ENCODE peak calls at places on chromosomes 7 and 10, in seven cellular contexts. One of them, this sample, is unnamed.

GRCh38 chr7:105402221-105403095 is 13.7 kb upstream of the SRPK2 start:
- DNase-seq in transverse colon: no peak
- DNase-seq in esophagus squamous epithelium: no peak
- DNase-seq in choroid plexus epithelial cell: peak; percentile 41
- DNase-seq in H1: no peak
- DNase-seq in GM20000: no peak
- DNase-seq in CD8-positive, alpha-beta T cell: no peak
- DNase-seq in this sample: no peak

GRCh38 chr7:139634087-139634486 is 110.6 kb downstream of the CLEC2L start:
- DNase-seq in esophagus squamous epithelium: no peak
- DNase-seq in H1: no peak
- DNase-seq in choroid plexus epithelial cell: no peak
- DNase-seq in GM20000: no peak
- DNase-seq in transverse colon: no peak
- DNase-seq in CD8-positive, alpha-beta T cell: no peak
- DNase-seq in this sample: no peak

GRCh38 chr10:122113161-122113944 is 124.4 kb downstream of the TACC2 start:
- DNase-seq in H1: no peak
- DNase-seq in esophagus squamous epithelium: no peak
- DNase-seq in CD8-positive, alpha-beta T cell: no peak
- DNase-seq in GM20000: peak; percentile 75
- DNase-seq in choroid plexus epithelial cell: peak; percentile 66
- DNase-seq in transverse colon: peak; percentile 75
- DNase-seq in this sample: peak; percentile 68

GRCh38 chr7:29106128-29106988 is 40.0 kb downstream of the CPVL start:
- DNase-seq in transverse colon: no peak
- DNase-seq in CD8-positive, alpha-beta T cell: no peak
- DNase-seq in H1: peak; percentile 21
- DNase-seq in esophagus squamous epithelium: no peak
- DNase-seq in choroid plexus epithelial cell: peak; percentile 87
- DNase-seq in GM20000: peak; percentile 17
- DNase-seq in this sample: peak; percentile 50

GRCh38 chr7:50771120-50772002 is 11.3 kb downstream of the GRB10 start:
- DNase-seq in CD8-positive, alpha-beta T cell: no peak
- DNase-seq in transverse colon: no peak
- DNase-seq in esophagus squamous epithelium: no peak
- DNase-seq in H1: no peak
- DNase-seq in choroid plexus epithelial cell: peak; percentile 43
- DNase-seq in GM20000: no peak
- DNase-seq in this sample: no peak

GRCh38 chr7:50633414-50633710 is 68.2 kb upstream of the DDC start:
- DNase-seq in GM20000: no peak
- DNase-seq in H1: no peak
- DNase-seq in transverse colon: no peak
- DNase-seq in choroid plexus epithelial cell: no peak
- DNase-seq in CD8-positive, alpha-beta T cell: no peak
- DNase-seq in esophagus squamous epithelium: no peak
- DNase-seq in this sample: no peak

GRCh38 chr7:7517661-7518236 is 17.9 kb downstream of the COL28A1 start:
- DNase-seq in GM20000: no peak
- DNase-seq in H1: no peak
- DNase-seq in esophagus squamous epithelium: no peak
- DNase-seq in choroid plexus epithelial cell: no peak
- DNase-seq in transverse colon: no peak
- DNase-seq in CD8-positive, alpha-beta T cell: no peak
- DNase-seq in this sample: no peak

GRCh38 chr7:101628522-101628921 is 574 bp downstream of the MYL10 start:
- DNase-seq in GM20000: no peak
- DNase-seq in choroid plexus epithelial cell: no peak
- DNase-seq in H1: no peak
- DNase-seq in esophagus squamous epithelium: no peak
- DNase-seq in transverse colon: no peak
- DNase-seq in CD8-positive, alpha-beta T cell: no peak
- DNase-seq in this sample: no peak

GRCh38 chr7:45026984-45027773 is 27.2 kb downstream of the CCM2 start:
- DNase-seq in CD8-positive, alpha-beta T cell: no peak
- DNase-seq in GM20000: peak; percentile 53
- DNase-seq in choroid plexus epithelial cell: peak; percentile 50
- DNase-seq in esophagus squamous epithelium: no peak
- DNase-seq in transverse colon: no peak
- DNase-seq in H1: no peak
- DNase-seq in this sample: no peak

GRCh38 chr7:145916776-145917175 is 199.8 kb upstream of the CNTNAP2 start:
- DNase-seq in esophagus squamous epithelium: no peak
- DNase-seq in H1: no peak
- DNase-seq in CD8-positive, alpha-beta T cell: no peak
- DNase-seq in transverse colon: no peak
- DNase-seq in GM20000: no peak
- DNase-seq in choroid plexus epithelial cell: no peak
- DNase-seq in this sample: no peak

GRCh38 chr7:28629216-28629848 is 217.0 kb downstream of the CREB5 start:
- DNase-seq in CD8-positive, alpha-beta T cell: no peak
- DNase-seq in GM20000: no peak
- DNase-seq in H1: no peak
- DNase-seq in choroid plexus epithelial cell: peak; percentile 53
- DNase-seq in transverse colon: no peak
- DNase-seq in esophagus squamous epithelium: no peak
- DNase-seq in this sample: no peak

GRCh38 chr7:7183833-7184463 is 1.6 kb downstream of the C1GALT1 start:
- DNase-seq in transverse colon: no peak
- DNase-seq in H1: no peak
- DNase-seq in CD8-positive, alpha-beta T cell: no peak
- DNase-seq in esophagus squamous epithelium: no peak
- DNase-seq in choroid plexus epithelial cell: peak; percentile 38
- DNase-seq in GM20000: peak; percentile 28
- DNase-seq in this sample: no peak

GRCh38 chr7:128129224-128129864 is 98.1 kb upstream of the LRRC4 start:
- DNase-seq in esophagus squamous epithelium: no peak
- DNase-seq in transverse colon: no peak
- DNase-seq in GM20000: no peak
- DNase-seq in choroid plexus epithelial cell: no peak
- DNase-seq in H1: no peak
- DNase-seq in CD8-positive, alpha-beta T cell: no peak
- DNase-seq in this sample: no peak

GRCh38 chr10:30047430-30047829 is 12.0 kb downstream of the JCAD start:
- DNase-seq in GM20000: no peak
- DNase-seq in H1: no peak
- DNase-seq in transverse colon: no peak
- DNase-seq in esophagus squamous epithelium: no peak
- DNase-seq in choroid plexus epithelial cell: no peak
- DNase-seq in CD8-positive, alpha-beta T cell: no peak
- DNase-seq in this sample: no peak

GRCh38 chr10:132449051-132449825 is 52.2 kb downstream of the PWWP2B start:
- DNase-seq in H1: no peak
- DNase-seq in GM20000: no peak
- DNase-seq in esophagus squamous epithelium: no peak
- DNase-seq in transverse colon: peak; percentile 87
- DNase-seq in CD8-positive, alpha-beta T cell: no peak
- DNase-seq in choroid plexus epithelial cell: no peak
- DNase-seq in this sample: no peak

DNA sequence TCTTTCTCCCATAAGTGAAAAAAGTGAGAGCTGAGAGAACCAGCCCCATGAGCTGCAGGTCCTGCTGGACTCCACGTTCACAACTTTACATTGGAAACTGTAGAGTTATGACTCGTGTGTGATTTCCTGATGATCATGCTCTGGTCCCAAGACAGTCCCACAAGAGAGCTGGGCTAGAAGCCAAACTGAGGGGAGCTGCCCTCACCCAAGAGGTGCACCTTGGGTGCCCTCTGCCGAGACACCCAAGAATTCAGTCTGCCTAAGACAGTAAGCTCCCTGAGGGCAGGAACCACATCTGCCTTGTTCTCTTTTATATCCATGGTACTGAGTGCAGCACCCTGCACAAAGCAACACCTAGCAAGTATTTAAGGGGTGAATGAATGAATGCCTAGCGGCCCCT is 112.8 kb upstream of the SFMBT2 start:
- DNase-seq in esophagus squamous epithelium: no peak
- DNase-seq in choroid plexus epithelial cell: no peak
- DNase-seq in transverse colon: no peak
- DNase-seq in CD8-positive, alpha-beta T cell: no peak
- DNase-seq in H1: no peak
- DNase-seq in GM20000: no peak
- DNase-seq in this sample: no peak
- TF ChIP-seq CTCF in esophagus squamous epithelium: no peak
- TF ChIP-seq CTCF in choroid plexus epithelial cell: no peak
- TF ChIP-seq CTCF in transverse colon: no peak
- TF ChIP-seq CTCF in CD8-positive, alpha-beta T cell: no peak
- TF ChIP-seq CTCF in H1: no peak
- TF ChIP-seq CTCF in GM20000: no peak
- TF ChIP-seq CTCF in this sample: no peak

GRCh38 chr7:1787241-1787640 is 117.2 kb downstream of the ELFN1 start:
- DNase-seq in H1: no peak
- DNase-seq in CD8-positive, alpha-beta T cell: no peak
- DNase-seq in esophagus squamous epithelium: no peak
- DNase-seq in choroid plexus epithelial cell: no peak
- DNase-seq in GM20000: no peak
- DNase-seq in transverse colon: no peak
- DNase-seq in this sample: no peak
- TF ChIP-seq CTCF in H1: peak; percentile 28
- TF ChIP-seq CTCF in CD8-positive, alpha-beta T cell: no peak
- TF ChIP-seq CTCF in esophagus squamous epithelium: no peak
- TF ChIP-seq CTCF in choroid plexus epithelial cell: no peak
- TF ChIP-seq CTCF in GM20000: no peak
- TF ChIP-seq CTCF in transverse colon: no peak
- TF ChIP-seq CTCF in this sample: no peak

GRCh38 chr10:97683556-97684357 is 3.3 kb downstream of the AVPI1 start:
- DNase-seq in choroid plexus epithelial cell: peak; percentile 62
- DNase-seq in esophagus squamous epithelium: no peak
- DNase-seq in GM20000: no peak
- DNase-seq in transverse colon: peak; percentile 68
- DNase-seq in H1: no peak
- DNase-seq in CD8-positive, alpha-beta T cell: no peak
- DNase-seq in this sample: no peak
- TF ChIP-seq CTCF in choroid plexus epithelial cell: peak; percentile 16
- TF ChIP-seq CTCF in esophagus squamous epithelium: no peak
- TF ChIP-seq CTCF in GM20000: no peak
- TF ChIP-seq CTCF in transverse colon: peak; percentile 14
- TF ChIP-seq CTCF in H1: no peak
- TF ChIP-seq CTCF in CD8-positive, alpha-beta T cell: no peak
- TF ChIP-seq CTCF in this sample: no peak

GRCh38 chr7:71459137-71459536 is 327.2 kb downstream of the GALNT17 start:
- DNase-seq in CD8-positive, alpha-beta T cell: no peak
- DNase-seq in H1: no peak
- DNase-seq in esophagus squamous epithelium: no peak
- DNase-seq in choroid plexus epithelial cell: no peak
- DNase-seq in transverse colon: no peak
- DNase-seq in GM20000: no peak
- DNase-seq in this sample: no peak

GRCh38 chr7:71457021-71457420 is 325.1 kb downstream of the GALNT17 start:
- DNase-seq in H1: peak; percentile 51
- DNase-seq in CD8-positive, alpha-beta T cell: no peak
- DNase-seq in transverse colon: no peak
- DNase-seq in GM20000: no peak
- DNase-seq in choroid plexus epithelial cell: no peak
- DNase-seq in esophagus squamous epithelium: no peak
- DNase-seq in this sample: no peak

GRCh38 chr7:71453630-71454029 is 321.7 kb downstream of the GALNT17 start:
- DNase-seq in esophagus squamous epithelium: no peak
- DNase-seq in H1: no peak
- DNase-seq in transverse colon: no peak
- DNase-seq in GM20000: no peak
- DNase-seq in choroid plexus epithelial cell: no peak
- DNase-seq in CD8-positive, alpha-beta T cell: no peak
- DNase-seq in this sample: no peak

GRCh38 chr7:71457881-71458590 is 326.1 kb downstream of the GALNT17 start:
- DNase-seq in choroid plexus epithelial cell: no peak
- DNase-seq in esophagus squamous epithelium: no peak
- DNase-seq in H1: no peak
- DNase-seq in GM20000: no peak
- DNase-seq in transverse colon: no peak
- DNase-seq in CD8-positive, alpha-beta T cell: no peak
- DNase-seq in this sample: no peak

DNA sequence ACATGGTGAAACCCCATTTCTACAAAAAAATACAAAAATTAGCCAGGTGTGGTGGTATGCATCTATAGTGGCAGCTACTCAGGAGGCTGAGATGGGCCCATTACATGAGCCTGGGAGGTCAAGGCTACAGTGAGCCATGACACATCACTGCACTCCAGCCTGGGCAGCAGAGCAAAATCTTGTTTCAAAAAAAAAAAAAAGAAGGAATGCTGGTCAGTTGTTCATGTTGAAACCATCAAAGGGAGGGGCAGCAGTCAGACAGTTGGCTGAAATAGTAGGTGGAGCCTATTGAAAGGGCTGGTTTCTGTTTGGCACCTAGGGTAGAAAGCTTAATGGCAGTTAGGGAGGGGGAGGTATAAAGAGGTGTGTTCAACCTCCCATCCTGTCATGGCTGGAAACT is 323.0 kb downstream of the GALNT17 start:
- DNase-seq in transverse colon: no peak
- DNase-seq in GM20000: no peak
- DNase-seq in CD8-positive, alpha-beta T cell: no peak
- DNase-seq in H1: no peak
- DNase-seq in esophagus squamous epithelium: no peak
- DNase-seq in choroid plexus epithelial cell: no peak
- DNase-seq in this sample: no peak
- TF ChIP-seq CTCF in transverse colon: no peak
- TF ChIP-seq CTCF in GM20000: no peak
- TF ChIP-seq CTCF in CD8-positive, alpha-beta T cell: no peak
- TF ChIP-seq CTCF in H1: no peak
- TF ChIP-seq CTCF in esophagus squamous epithelium: no peak
- TF ChIP-seq CTCF in choroid plexus epithelial cell: no peak
- TF ChIP-seq CTCF in this sample: no peak

DNA sequence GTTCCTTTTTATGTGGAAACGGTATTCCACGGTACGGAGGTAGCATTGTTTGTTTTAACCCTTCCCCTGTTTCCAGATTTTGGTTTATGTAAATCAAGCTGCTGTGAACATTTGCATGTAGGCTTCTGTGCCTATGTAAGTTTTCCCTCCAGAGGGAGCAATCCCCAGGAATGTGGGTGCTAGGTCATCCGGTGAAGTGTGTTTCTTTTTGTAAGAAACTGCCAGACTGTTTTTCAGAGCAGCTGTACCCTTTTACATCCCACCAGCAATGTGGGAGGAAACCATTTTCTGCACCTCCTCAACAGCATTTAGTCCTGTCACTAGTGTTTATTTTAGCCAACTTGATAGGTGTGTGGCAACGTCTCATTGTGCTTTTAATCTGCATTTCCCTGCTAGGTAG is 395.8 kb upstream of the FOXK1 start:
- DNase-seq in choroid plexus epithelial cell: no peak
- DNase-seq in esophagus squamous epithelium: no peak
- DNase-seq in transverse colon: no peak
- DNase-seq in H1: no peak
- DNase-seq in CD8-positive, alpha-beta T cell: no peak
- DNase-seq in GM20000: no peak
- DNase-seq in this sample: no peak
- TF ChIP-seq CTCF in choroid plexus epithelial cell: no peak
- TF ChIP-seq CTCF in esophagus squamous epithelium: no peak
- TF ChIP-seq CTCF in transverse colon: no peak
- TF ChIP-seq CTCF in H1: peak; percentile 26
- TF ChIP-seq CTCF in CD8-positive, alpha-beta T cell: no peak
- TF ChIP-seq CTCF in GM20000: no peak
- TF ChIP-seq CTCF in this sample: no peak

This sample was measured in neural crest cell.